ENCODE peak calls at places on chromosomes 7 and 10, in five cellular contexts. One of them, this sample, is unnamed.

GRCh38 chr7:66946545-66946944 is 25.5 kb downstream of the TMEM248 start:
- DNase-seq in T-helper 17 cell: no peak
- DNase-seq in stimulated activated CD4-positive, alpha-beta T cell treated with anti-CD3 and anti-CD28 coated beads, TNF-alpha, amount 100 ng/mL, for 48 hours: no peak
- DNase-seq in NCI-H1436: no peak
- DNase-seq in activated T-helper 1 cell treated with Interleukin-2 at 50 U/mL for 16 hours: no peak
- DNase-seq in this sample: no peak

GRCh38 chr10:114304017-114304565 is 65.0 kb downstream of the VWA2 start:
- DNase-seq in T-helper 17 cell: peak
- DNase-seq in stimulated activated CD4-positive, alpha-beta T cell treated with anti-CD3 and anti-CD28 coated beads, TNF-alpha, amount 100 ng/mL, for 48 hours: peak
- DNase-seq in NCI-H1436: peak
- DNase-seq in activated T-helper 1 cell treated with Interleukin-2 at 50 U/mL for 16 hours: peak
- DNase-seq in this sample: peak

GRCh38 chr7:25995893-25996529 is 156.0 kb upstream of the NFE2L3 start:
- DNase-seq in T-helper 17 cell: no peak
- DNase-seq in stimulated activated CD4-positive, alpha-beta T cell treated with anti-CD3 and anti-CD28 coated beads, TNF-alpha, amount 100 ng/mL, for 48 hours: no peak
- DNase-seq in NCI-H1436: no peak
- DNase-seq in activated T-helper 1 cell treated with Interleukin-2 at 50 U/mL for 16 hours: no peak
- DNase-seq in this sample: no peak

GRCh38 chr10:2137549-2138174 is 400.3 kb upstream of the ADARB2 start:
- DNase-seq in T-helper 17 cell: no peak
- DNase-seq in stimulated activated CD4-positive, alpha-beta T cell treated with anti-CD3 and anti-CD28 coated beads, TNF-alpha, amount 100 ng/mL, for 48 hours: no peak
- DNase-seq in NCI-H1436: peak
- DNase-seq in activated T-helper 1 cell treated with Interleukin-2 at 50 U/mL for 16 hours: no peak
- DNase-seq in this sample: no peak

GRCh38 chr7:95141755-95142154 is 182.6 kb downstream of the PON1 start:
- DNase-seq in T-helper 17 cell: no peak
- DNase-seq in stimulated activated CD4-positive, alpha-beta T cell treated with anti-CD3 and anti-CD28 coated beads, TNF-alpha, amount 100 ng/mL, for 48 hours: no peak
- DNase-seq in NCI-H1436: no peak
- DNase-seq in activated T-helper 1 cell treated with Interleukin-2 at 50 U/mL for 16 hours: no peak
- DNase-seq in this sample: no peak

GRCh38 chr7:73397936-73398335 is 35.6 kb upstream of the FZD9 start:
- DNase-seq in T-helper 17 cell: no peak
- DNase-seq in stimulated activated CD4-positive, alpha-beta T cell treated with anti-CD3 and anti-CD28 coated beads, TNF-alpha, amount 100 ng/mL, for 48 hours: no peak
- DNase-seq in NCI-H1436: no peak
- DNase-seq in activated T-helper 1 cell treated with Interleukin-2 at 50 U/mL for 16 hours: no peak
- DNase-seq in this sample: no peak

GRCh38 chr7:136958016-136958415 is 89.6 kb downstream of the CHRM2 start:
- DNase-seq in T-helper 17 cell: no peak
- DNase-seq in stimulated activated CD4-positive, alpha-beta T cell treated with anti-CD3 and anti-CD28 coated beads, TNF-alpha, amount 100 ng/mL, for 48 hours: no peak
- DNase-seq in NCI-H1436: no peak
- DNase-seq in activated T-helper 1 cell treated with Interleukin-2 at 50 U/mL for 16 hours: no peak
- DNase-seq in this sample: no peak

GRCh38 chr10:131430716-131431402 is 119.3 kb upstream of the TCERG1L start:
- DNase-seq in T-helper 17 cell: no peak
- DNase-seq in stimulated activated CD4-positive, alpha-beta T cell treated with anti-CD3 and anti-CD28 coated beads, TNF-alpha, amount 100 ng/mL, for 48 hours: no peak
- DNase-seq in NCI-H1436: peak
- DNase-seq in activated T-helper 1 cell treated with Interleukin-2 at 50 U/mL for 16 hours: no peak
- DNase-seq in this sample: no peak